ENCODE peak calls at places on chromosomes 7 and 10, in four cellular contexts. K is pancreas; T is activated T-cell treated with anti-CD3 and anti-CD28 coated beads, Interleukin-2, amount 50 U/mL, for 1 hour; F is kidney tubule cell. P is an unnamed sample.

GRCh38 chr7:84811427-84811826 is 375.4 kb downstream of the SEMA3D start:
- DNase-seq in K (no peak), F (no peak), T (no peak), P (no peak)

GRCh38 chr7:40907286-40907685 is 772.5 kb downstream of the SUGCT start:
- DNase-seq in T (no peak), F (no peak), K (no peak), P (no peak)

GRCh38 chr7:149753370-149754233 is 19.8 kb downstream of the ZNF467 start:
- DNase-seq in K (no peak), T (no peak), F (peak; percentile 50), P (peak; percentile 39)

GRCh38 chr7:36937754-36938551 is 213.7 kb upstream of the AOAH start:
- DNase-seq in F (no peak), K (no peak), T (no peak), P (no peak)

GRCh38 chr10:12502526-12503274 is 153.4 kb downstream of the CAMK1D start:
- DNase-seq in K (no peak), F (no peak), T (peak; percentile 14), P (no peak)

GRCh38 chr10:97426776-97427570 is 982 bp downstream of the PGAM1 start:
- DNase-seq in T (no peak), K (no peak), F (no peak), P (no peak)

GRCh38 chr7:145863-146262 is 46.5 kb upstream of the FAM20C start:
- DNase-seq in T (no peak), F (no peak), K (no peak), P (no peak)

GRCh38 chr7:30841025-30841735 is 70.0 kb downstream of the MINDY4 start:
- DNase-seq in K (no peak), T (no peak), F (no peak), P (no peak)

GRCh38 chr10:13758761-13759160 is 172.0 kb downstream of the PRPF18 start:
- DNase-seq in F (no peak), K (no peak), T (no peak), P (no peak)

GRCh38 chr10:118974951-118975350 is 54.6 kb upstream of the NANOS1 start:
- DNase-seq in T (no peak), F (no peak), K (no peak), P (no peak)

GRCh38 chr7:25759281-25759680 is 392.7 kb upstream of the NFE2L3 start:
- DNase-seq in T (no peak), F (no peak), K (no peak), P (no peak)

GRCh38 chr7:74502216-74502891 is 48.6 kb downstream of the GTF2IRD1 start:
- DNase-seq in T (no peak), K (peak; percentile 81), F (peak; percentile 31), P (no peak)

GRCh38 chr10:103576862-103577261 is 83.4 kb downstream of the NEURL1 start:
- DNase-seq in F (no peak), T (no peak), K (peak; percentile 75), P (no peak)

GRCh38 chr7:33201821-33202220 is 72.5 kb downstream of the BBS9 start:
- DNase-seq in K (no peak), T (no peak), F (peak; percentile 64), P (no peak)

GRCh38 chr10:79488303-79488702 is 24.0 kb upstream of the EIF5AL1 start:
- DNase-seq in F (peak; percentile 88), K (no peak), T (no peak), P (peak; percentile 69)

GRCh38 chr7:46663025-46663424 is 742.0 kb upstream of the IGFBP3 start:
- DNase-seq in T (no peak), F (no peak), K (no peak), P (no peak)

P was measured in lung.